ENCODE peak calls at places on chromosomes 16 and 17, in four cellular contexts. R is H9, O is IMR-90, Y is mesenchymal stem cell. D is an unnamed sample. For H3K4me1, the result is how much of the 10 kb centered on the place peaks cover.

GRCh38 chr17:66540131-66540781 is 237.8 kb downstream of the PRKCA start:
- DNase-seq in R (peak), O (peak), Y (peak), D (no peak)

GRCh38 chr17:78719630-78720298 is 62.3 kb downstream of the CYTH1 start:
- DNase-seq in R (no peak), O (no peak), Y (no peak), D (no peak)

GRCh38 chr16:46974352-46974751 is 878 bp upstream of the DNAJA2 start:
- DNase-seq in R (no peak), O (no peak), Y (peak), D (peak)

GRCh38 chr17:31224366-31224765 is 72.7 kb downstream of the OMG start:
- DNase-seq in R (no peak), O (no peak), Y (no peak), D (no peak)

GRCh38 chr16:58348986-58349385 is 43.3 kb upstream of the GINS3 start:
- DNase-seq in R (no peak), O (no peak), Y (no peak), D (no peak)

GRCh38 chr16:12078405-12079245 is 102.1 kb downstream of the SNX29 start:
- DNase-seq in R (no peak), O (no peak), Y (no peak), D (no peak)

GRCh38 chr16:22928882-22929281 is 114.9 kb downstream of the HS3ST2 start:
- DNase-seq in R (no peak), O (no peak), Y (no peak), D (no peak)

GRCh38 chr16:1771864-1772361 is 570 bp upstream of the NME3 start:
- DNase-seq in R (peak), O (no peak), Y (peak), D (no peak)

GRCh38 chr17:50311483-50311882 is 34.4 kb upstream of the XYLT2 start:
- DNase-seq in R (no peak), O (no peak), Y (no peak), D (no peak)

GRCh38 chr17:50308666-50309065 is 34.4 kb downstream of the TMEM92 start:
- DNase-seq in R (no peak), O (peak), Y (peak), D (no peak)

GRCh38 chr17:50310455-50311111 is 35.3 kb upstream of the XYLT2 start:
- DNase-seq in R (peak), O (no peak), Y (no peak), D (no peak)

GRCh38 chr17:50312311-50312710 is 33.6 kb upstream of the XYLT2 start:
- DNase-seq in R (no peak), O (peak), Y (no peak), D (no peak)

GRCh38 chr17:50311112-50311460 is 34.8 kb upstream of the XYLT2 start:
- DNase-seq in R (no peak), O (no peak), Y (no peak), D (no peak)
- H2AFZ ChIP-seq in R (no peak), O (no peak), Y (no peak), D (no peak)

DNA sequence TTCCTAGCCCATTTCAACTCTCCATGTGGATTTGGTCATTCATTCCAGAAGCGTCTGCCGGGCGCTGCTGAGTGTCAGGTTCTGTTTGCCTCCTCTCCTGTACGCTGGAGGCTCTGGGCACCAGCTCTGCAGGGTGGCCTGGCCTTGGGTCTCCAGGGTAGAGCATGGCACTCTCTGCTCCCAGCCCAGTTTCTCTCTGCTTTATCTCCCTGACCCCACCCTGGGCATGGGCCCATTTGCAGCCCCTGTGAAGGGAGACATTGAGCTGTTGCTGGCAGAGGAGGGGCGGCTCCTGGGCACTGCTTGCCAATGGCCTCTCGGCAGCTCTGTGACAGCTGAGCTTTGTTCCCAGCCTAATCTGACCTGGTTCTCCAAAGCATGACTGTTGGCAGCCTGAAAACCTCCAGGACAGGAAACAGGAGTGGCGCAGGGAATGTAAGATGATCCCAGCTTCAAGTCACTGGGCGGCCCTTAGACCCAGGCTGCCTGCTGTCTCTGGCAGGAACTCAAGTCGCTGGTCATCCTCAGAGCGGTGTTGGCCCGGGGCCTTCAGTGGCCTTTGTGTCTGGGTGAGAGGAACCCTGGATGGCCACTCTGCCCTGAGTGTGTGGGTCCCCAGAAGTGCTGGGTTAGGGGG is 146.8 kb downstream of the SEC14L1 start:
- DNase-seq in R (peak), O (peak), Y (peak), D (peak)
- H2BK120ac ChIP-seq in R (no peak), O (peak), Y (peak), D (peak)

GRCh38 chr17:39080416-39081179 is 70.8 kb downstream of the PLXDC1 start:
- DNase-seq in R (no peak), O (peak), Y (no peak), D (no peak)
- H3K4me1 ChIP-seq in R (under half), O (under half), Y (under half), D (under half)

GRCh38 chr17:15409721-15410247 is 57.6 kb downstream of the CDRT4 start:
- DNase-seq in R (no peak), O (peak), Y (peak), D (peak)
- H2AFZ ChIP-seq in R (no peak), O (peak), Y (no peak), D (no peak)

D was measured in trophoblast cell.